ENCODE peak calls at places on chromosomes 3 and 15, in nine cellular contexts. M is uterus; W is GM12878; P is upper lobe of left lung; N is pancreas; U is effector memory CD4-positive, alpha-beta T cell; A is vagina; C is PC-9; D is HCT116. I is an unnamed sample. For H3K4me1, the result is how much of the 10 kb centered on the place peaks cover.

GRCh38 chr15:85545185-85545584 is 164.8 kb downstream of the AKAP13 start:
- DNase-seq in M (no peak), W (no peak), P (no peak), N (no peak), U (no peak), A (no peak), C (no peak), D (no peak), I (no peak)

GRCh38 chr15:101244039-101244781 is 7.6 kb downstream of the CHSY1 start:
- DNase-seq in M (no peak), W (no peak), P (no peak), N (no peak), U (no peak), A (no peak), C (no peak), D (no peak), I (no peak)

GRCh38 chr3:100850156-100850555 is 140.9 kb downstream of the TFG start:
- DNase-seq in M (no peak), W (no peak), P (no peak), N (no peak), U (no peak), A (no peak), C (no peak), D (no peak), I (no peak)

GRCh38 chr3:119778811-119779210 is 3.1 kb upstream of the NR1I2 start:
- DNase-seq in M (no peak), W (no peak), P (no peak), N (no peak), U (no peak), A (no peak), C (no peak), D (no peak), I (no peak)

GRCh38 chr3:157794771-157795170 is 291.6 kb upstream of the VEPH1 start:
- DNase-seq in M (no peak), W (no peak), P (no peak), N (no peak), U (no peak), A (no peak), C (no peak), D (no peak), I (no peak)

GRCh38 chr3:129934234-129935123 is 40.0 kb upstream of the TRH start:
- DNase-seq in M (peak), W (no peak), P (no peak), N (no peak), U (no peak), A (no peak), C (peak), D (peak), I (no peak)

GRCh38 chr3:32780735-32781210 is 37.0 kb upstream of the TRIM71 start:
- DNase-seq in M (no peak), W (no peak), P (peak), N (peak), U (peak), A (no peak), C (peak), D (peak), I (no peak)

GRCh38 chr3:169658311-169658931 is 5.1 kb downstream of the MECOM start:
- DNase-seq in M (no peak), W (no peak), P (peak), N (peak), U (no peak), A (no peak), C (no peak), D (no peak), I (no peak)

GRCh38 chr3:143236226-143236964 is 116.8 kb downstream of the CHST2 start:
- DNase-seq in M (no peak), W (peak), P (no peak), N (no peak), U (no peak), A (no peak), C (no peak), D (no peak), I (no peak)
- H3K4me3 ChIP-seq in M (no peak), W (no peak), P (no peak), N (no peak), U (no peak), A (no peak), C (no peak), D (no peak), I (no peak)

DNA sequence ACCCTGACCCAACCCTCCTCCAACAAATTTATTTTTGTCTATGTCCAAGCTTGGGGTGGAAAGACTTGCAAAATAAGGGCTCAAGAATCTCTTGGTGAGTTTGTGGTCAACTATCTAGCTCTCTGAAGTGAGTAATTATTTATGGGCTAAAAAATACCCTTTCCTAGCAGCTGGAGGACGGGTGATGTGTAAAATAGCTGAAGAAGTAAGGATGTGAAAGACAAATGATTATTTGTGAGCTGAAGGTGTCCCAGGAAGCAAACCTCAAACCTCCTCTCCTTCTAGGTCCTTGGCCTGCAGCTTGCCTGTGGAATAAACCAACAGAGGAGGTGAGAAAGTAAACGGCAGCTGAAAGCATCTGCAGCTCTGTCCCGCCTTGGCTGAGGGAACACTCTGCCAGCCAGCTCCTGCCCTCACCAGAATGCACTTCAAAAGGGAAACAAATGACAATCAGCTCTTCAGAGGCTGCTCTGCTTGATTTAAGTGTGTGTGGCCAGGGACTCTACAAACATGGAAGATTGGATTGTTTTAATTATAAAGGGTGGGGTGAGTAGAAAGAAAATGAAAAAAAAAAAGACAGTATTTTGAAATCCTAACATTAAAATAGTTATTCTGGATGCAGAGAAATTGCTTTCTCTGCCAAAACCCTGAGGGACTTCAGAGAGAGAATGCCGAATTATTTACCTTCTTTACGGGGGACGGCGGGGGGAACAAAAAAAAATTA is 60.3 kb downstream of the TM4SF4 start:
- DNase-seq in M (no peak), W (no peak), P (peak), N (no peak), U (no peak), A (no peak), C (no peak), D (no peak), I (no peak)
- H3K4me1 ChIP-seq in M (under half), W (under half), P (under half), N (under half), U (under half), A (half or more), C (under half), D (under half), I (under half)

GRCh38 chr15:67825880-67826716 is 789 bp downstream of the SKOR1 start:
- DNase-seq in M (no peak), W (no peak), P (no peak), N (no peak), U (no peak), A (no peak), C (no peak), D (no peak), I (no peak)
- H3K4me3 ChIP-seq in M (no peak), W (no peak), P (peak), N (no peak), U (no peak), A (peak), C (no peak), D (no peak), I (peak)

GRCh38 chr15:37040072-37040742 is 60.1 kb downstream of the MEIS2 start:
- DNase-seq in M (no peak), W (no peak), P (no peak), N (no peak), U (no peak), A (no peak), C (no peak), D (no peak), I (no peak)
- H3K4me1 ChIP-seq in M (under half), W (under half), P (under half), N (under half), U (under half), A (under half), C (under half), D (under half), I (under half)